ENCODE peak calls at places on chromosome 4, in five cellular contexts. J, O, L, B and M are unnamed samples.

GRCh38 chr4:132332932-132333722 is 816.0 kb upstream of the PCDH10 start:
- DNase-seq in B (peak; percentile 3), J (peak; percentile 8), L (no peak), O (peak; percentile 8), M (no peak)

GRCh38 chr4:186622788-186623464 is 67.6 kb upstream of the MTNR1A start:
- DNase-seq in J (no peak), O (no peak), L (no peak), B (no peak), M (no peak)

GRCh38 chr4:42412251-42412650 is 15.0 kb downstream of the SHISA3 start:
- DNase-seq in O (no peak), J (no peak), B (no peak), L (no peak), M (no peak)

GRCh38 chr4:112109455-112110425 is 35.5 kb upstream of the FAM241A start:
- DNase-seq in B (peak; percentile 20), O (no peak), J (no peak), L (peak; percentile 13), M (no peak)

GRCh38 chr4:37471971-37472370 is 214.2 kb downstream of the RELL1 start:
- DNase-seq in L (no peak), J (no peak), O (no peak), B (no peak), M (no peak)

GRCh38 chr4:55444822-55445221 is 49.1 kb downstream of the TMEM165 start:
- DNase-seq in L (no peak), B (peak; percentile 7), O (no peak), J (no peak), M (no peak)

GRCh38 chr4:3827616-3828492 is 61.7 kb downstream of the ADRA2C start:
- DNase-seq in O (peak; percentile 93), B (peak; percentile 85), J (no peak), L (no peak), M (no peak)

GRCh38 chr4:8097721-8098345 is 60.8 kb downstream of the ABLIM2 start:
- DNase-seq in L (no peak), J (no peak), O (no peak), B (no peak), M (no peak)

GRCh38 chr4:78954048-78954666 is 14.9 kb upstream of the PAQR3 start:
- DNase-seq in L (no peak), O (peak; percentile 18), J (peak; percentile 41), B (peak; percentile 9), M (no peak)

GRCh38 chr4:10115657-10116624 is 658 bp downstream of the WDR1 start:
- DNase-seq in B (peak; percentile 58), J (peak; percentile 83), O (peak; percentile 74), L (peak; percentile 23), M (peak; percentile 70)

GRCh38 chr4:159946983-159947645 is 844.2 kb downstream of the RAPGEF2 start:
- DNase-seq in J (peak; percentile 2), O (peak; percentile 40), L (peak; percentile 2), B (peak; percentile 52), M (no peak)

GRCh38 chr4:121379276-121379675 is 1.5 kb downstream of the QRFPR start:
- DNase-seq in O (no peak), J (no peak), B (no peak), L (no peak), M (no peak)

GRCh38 chr4:33407496-33407895 is 2687.3 kb downstream of the PCDH7 start:
- DNase-seq in J (no peak), O (no peak), B (no peak), L (no peak), M (no peak)

GRCh38 chr4:180057198-180057821 is 2185.9 kb upstream of the TENM3 start:
- DNase-seq in J (no peak), B (no peak), L (no peak), O (peak; percentile 18), M (no peak)

GRCh38 chr4:55311792-55312490 is 34.1 kb upstream of the SRD5A3 start:
- DNase-seq in L (no peak), J (no peak), B (no peak), O (no peak), M (no peak)

GRCh38 chr4:145808021-145808650 is 128.2 kb downstream of the C4orf51 start:
- DNase-seq in B (peak; percentile 85), L (peak; percentile 86), J (peak; percentile 47), O (peak; percentile 65), M (peak; percentile 11)

GRCh38 chr4:54661686-54662085 is 3.9 kb downstream of the KIT start:
- DNase-seq in B (no peak), L (no peak), O (no peak), J (no peak), M (no peak)

GRCh38 chr4:147525494-147526271 is 44.8 kb downstream of the EDNRA start:
- DNase-seq in L (no peak), J (no peak), O (no peak), B (no peak), M (no peak)

GRCh38 chr4:52646096-52646495 is 13.0 kb downstream of the USP46 start:
- DNase-seq in J (no peak), L (no peak), O (no peak), B (no peak), M (no peak)

GRCh38 chr4:129438582-129438981 is 342.6 kb downstream of the C4orf33 start:
- DNase-seq in J (no peak), B (no peak), L (no peak), O (peak; percentile 26), M (no peak)

GRCh38 chr4:120266602-120267001 is 200.0 kb upstream of the MAD2L1 start:
- DNase-seq in O (no peak), B (no peak), L (no peak), J (no peak), M (no peak)

GRCh38 chr4:188037003-188037713 is 41.6 kb downstream of the ZFP42 start:
- DNase-seq in J (no peak), B (no peak), O (no peak), L (no peak), M (no peak)

GRCh38 chr4:170001688-170002267 is 24.4 kb downstream of the MFAP3L start:
- DNase-seq in O (peak; percentile 52), J (no peak), B (no peak), L (no peak), M (no peak)

GRCh38 chr4:169999923-170000322 is 26.3 kb downstream of the MFAP3L start:
- DNase-seq in L (no peak), B (no peak), J (no peak), O (no peak), M (no peak)

GRCh38 chr4:169993531-169993930 is 32.7 kb downstream of the MFAP3L start:
- DNase-seq in B (no peak), J (no peak), O (no peak), L (no peak), M (no peak)

DNA sequence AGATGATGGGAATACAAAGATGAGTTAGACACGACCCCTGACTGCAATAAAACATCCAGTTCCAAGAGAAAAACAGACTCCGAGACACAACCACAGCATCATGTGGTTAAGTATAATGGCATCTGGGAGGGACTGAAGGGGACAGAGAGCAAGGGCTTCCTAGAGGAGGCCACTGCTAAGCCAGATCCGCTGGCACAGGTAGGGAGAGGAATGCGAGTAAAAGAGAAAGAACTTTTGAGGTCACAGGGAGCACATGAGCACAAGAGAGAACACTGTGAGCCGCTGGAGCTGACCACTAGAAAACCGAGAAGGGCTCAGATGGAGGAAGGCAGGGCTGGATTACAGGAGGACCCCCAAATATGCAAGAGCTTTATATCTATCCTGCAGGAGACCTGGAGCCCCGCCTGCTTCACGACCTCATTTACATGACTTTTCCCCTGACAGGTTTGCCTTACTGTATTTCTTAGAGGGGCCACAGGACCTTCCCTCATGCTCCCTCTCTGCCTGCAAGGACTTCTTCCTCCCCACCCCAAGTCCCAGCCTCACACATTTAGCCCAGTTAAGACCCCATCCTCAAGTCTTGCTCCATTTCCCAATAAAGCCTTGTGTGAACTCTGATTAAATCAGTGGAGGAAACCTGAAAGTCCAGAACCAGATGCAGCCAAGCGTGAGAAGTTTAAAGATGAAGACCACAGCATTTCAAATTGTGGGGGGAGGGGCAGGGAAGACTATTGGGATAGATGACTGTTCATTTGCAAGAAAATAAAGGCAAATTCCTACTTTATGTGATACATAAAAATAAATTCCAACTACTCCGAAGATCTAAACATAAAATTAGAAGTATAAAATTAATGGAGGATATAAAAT is 29.6 kb downstream of the MFAP3L start:
- DNase-seq in L (no peak), J (no peak), B (no peak), O (no peak), M (no peak)
- TF ChIP-seq TAF1 in L (no peak), J (no peak), B (no peak), O (no peak), M (no peak)

GRCh38 chr4:173466101-173466500 is 63.9 kb downstream of the HAND2 start:
- DNase-seq in B (no peak), L (no peak), O (no peak), J (no peak), M (no peak)

GRCh38 chr4:173468314-173468713 is 61.7 kb downstream of the HAND2 start:
- DNase-seq in L (no peak), J (no peak), O (no peak), B (no peak), M (no peak)

GRCh38 chr4:173464486-173464885 is 65.5 kb downstream of the HAND2 start:
- DNase-seq in J (no peak), O (no peak), L (no peak), B (no peak), M (no peak)

GRCh38 chr4:173463816-173464215 is 64.9 kb upstream of the SCRG1 start:
- DNase-seq in B (no peak), L (no peak), O (no peak), J (no peak), M (no peak)

GRCh38 chr4:173469622-173470021 is 60.4 kb downstream of the HAND2 start:
- DNase-seq in L (no peak), O (no peak), B (no peak), J (no peak), M (no peak)
- TF ChIP-seq TAF1 in L (no peak), O (no peak), B (no peak), J (no peak), M (no peak)

GRCh38 chr4:2412885-2413716 is 5.3 kb downstream of the ZFYVE28 start:
- DNase-seq in L (peak; percentile 91), O (peak; percentile 89), B (peak; percentile 70), J (peak; percentile 78), M (peak; percentile 54)

GRCh38 chr4:2413821-2414610 is 4.4 kb downstream of the ZFYVE28 start:
- DNase-seq in O (no peak), L (no peak), J (peak; percentile 69), B (no peak), M (no peak)

GRCh38 chr4:2415213-2415612 is 3.2 kb downstream of the ZFYVE28 start:
- DNase-seq in J (no peak), B (no peak), L (no peak), O (no peak), M (no peak)

GRCh38 chr4:2411786-2412510 is 6.5 kb downstream of the ZFYVE28 start:
- DNase-seq in B (no peak), O (no peak), L (peak; percentile 52), J (no peak), M (no peak)

GRCh38 chr4:2412534-2412884 is 5.9 kb downstream of the ZFYVE28 start:
- DNase-seq in O (no peak), J (no peak), B (no peak), L (no peak), M (peak; percentile 49)
- TF ChIP-seq TAF1 in O (no peak), J (no peak), B (no peak), L (no peak), M (no peak)

GRCh38 chr4:15832523-15833451 is 54.7 kb downstream of the CD38 start:
- DNase-seq in J (no peak), B (no peak), O (no peak), L (no peak), M (no peak)

GRCh38 chr4:15836362-15836761 is 58.2 kb downstream of the CD38 start:
- DNase-seq in B (no peak), O (no peak), J (no peak), L (no peak), M (no peak)

GRCh38 chr4:15833801-15834200 is 55.7 kb downstream of the CD38 start:
- DNase-seq in L (no peak), B (no peak), J (peak; percentile 1), O (no peak), M (no peak)

GRCh38 chr4:15837591-15837990 is 59.5 kb downstream of the CD38 start:
- DNase-seq in B (no peak), J (no peak), L (no peak), O (no peak), M (no peak)
- TF ChIP-seq TAF1 in B (no peak), J (no peak), L (no peak), O (no peak), M (no peak)